ENCODE peak calls at places on chromosomes 12 and 14, in five cellular contexts. O is GM23248, V is tibial nerve, X is body of pancreas, Y is heart left ventricle. D is an unnamed sample.
A peak's percentile ranks its signal among the peaks of the same experiment; 100 is the strongest.

GRCh38 chr14:67396381-67396965 is 15.5 kb downstream of the PLEK2 start:
- DNase-seq in O (peak; percentile 25), V (no peak), X (no peak), Y (no peak), D (no peak)

GRCh38 chr14:91858536-91859275 is 8.6 kb downstream of the TC2N start:
- DNase-seq in O (peak; percentile 78), V (no peak), X (no peak), Y (no peak), D (no peak)

GRCh38 chr12:94074216-94074969 is 74.0 kb upstream of the PLXNC1 start:
- DNase-seq in O (peak; percentile 69), V (peak; percentile 32), X (no peak), Y (no peak), D (peak; percentile 74)

GRCh38 chr14:51554953-51555352 is 96.8 kb upstream of the FRMD6 start:
- DNase-seq in O (peak; percentile 73), V (no peak), X (no peak), Y (no peak), D (no peak)

GRCh38 chr14:39762576-39763401 is 330.6 kb upstream of the FBXO33 start:
- DNase-seq in O (no peak), V (no peak), X (no peak), Y (no peak), D (no peak)

GRCh38 chr14:26808407-26808806 is 210.6 kb upstream of the NOVA1 start:
- DNase-seq in O (peak; percentile 31), V (no peak), X (no peak), Y (no peak), D (no peak)

GRCh38 chr14:31787377-31787776 is 226.2 kb downstream of the NUBPL start:
- DNase-seq in O (peak; percentile 36), V (no peak), X (no peak), Y (no peak), D (no peak)

GRCh38 chr12:124625867-124626675 is 58.7 kb upstream of the NCOR2 start:
- DNase-seq in O (peak; percentile 94), V (peak; percentile 88), X (peak; percentile 28), Y (peak; percentile 93), D (peak; percentile 95)

GRCh38 chr14:36208690-36209278 is 32.3 kb upstream of the PTCSC3 start:
- DNase-seq in O (no peak), V (no peak), X (no peak), Y (no peak), D (no peak)

GRCh38 chr14:50741571-50741970 is 73.5 kb upstream of the SAV1 start:
- DNase-seq in O (peak; percentile 39), V (no peak), X (no peak), Y (no peak), D (no peak)

DNA sequence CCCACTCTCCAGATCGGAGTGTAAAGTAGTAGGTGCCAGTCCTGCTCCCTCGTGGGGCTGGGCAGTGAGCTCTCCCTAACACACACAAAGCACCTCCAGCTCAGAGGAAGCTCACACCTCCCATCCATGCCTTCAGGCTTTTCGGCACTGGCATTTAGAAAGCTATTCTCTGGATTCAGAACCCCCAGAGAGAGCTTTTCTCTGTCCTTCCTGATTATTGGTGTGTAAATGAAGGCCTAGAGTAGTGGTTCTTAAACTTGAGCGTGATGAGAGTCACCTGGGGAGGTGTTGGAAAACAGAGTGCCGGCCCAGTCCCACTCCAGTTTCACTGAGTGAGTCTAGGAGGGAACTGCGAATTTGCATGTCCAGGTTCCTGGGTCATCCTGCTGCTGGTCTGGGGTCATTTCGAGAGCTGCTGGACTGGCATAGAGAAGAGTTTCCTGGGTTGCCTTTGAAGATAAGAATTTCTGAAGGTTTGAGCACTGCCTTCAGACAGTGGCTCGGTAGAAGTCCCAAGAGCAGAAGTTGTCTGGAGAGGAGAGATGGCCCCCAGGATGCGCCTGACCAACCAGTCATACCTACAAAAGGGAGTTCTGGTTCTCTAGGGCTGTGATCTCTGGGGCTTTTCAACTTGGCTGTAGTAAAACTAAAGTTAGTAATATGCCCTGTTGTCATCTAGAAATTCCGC is 15.1 kb downstream of the CD9 start:
- DNase-seq in O (no peak), V (no peak), X (no peak), Y (peak; percentile 10), D (no peak)
- H3K4me1 ChIP-seq in O (peaks cover 60% of the 10 kb centered on the region), V (peaks cover 57% of the 10 kb centered on the region), X (peaks cover 19% of the 10 kb centered on the region), Y (peaks cover 82% of the 10 kb centered on the region), D (peaks cover 35% of the 10 kb centered on the region)

GRCh38 chr12:6201775-6202292 is 1.6 kb downstream of the CD9 start:
- DNase-seq in O (no peak), V (no peak), X (no peak), Y (no peak), D (no peak)
- H3K4me1 ChIP-seq in O (peaks cover 7% of the 10 kb centered on the region), V (peaks cover 24% of the 10 kb centered on the region), X (peaks cover 38% of the 10 kb centered on the region), Y (peaks cover 67% of the 10 kb centered on the region), D (peaks cover 15% of the 10 kb centered on the region)

DNA sequence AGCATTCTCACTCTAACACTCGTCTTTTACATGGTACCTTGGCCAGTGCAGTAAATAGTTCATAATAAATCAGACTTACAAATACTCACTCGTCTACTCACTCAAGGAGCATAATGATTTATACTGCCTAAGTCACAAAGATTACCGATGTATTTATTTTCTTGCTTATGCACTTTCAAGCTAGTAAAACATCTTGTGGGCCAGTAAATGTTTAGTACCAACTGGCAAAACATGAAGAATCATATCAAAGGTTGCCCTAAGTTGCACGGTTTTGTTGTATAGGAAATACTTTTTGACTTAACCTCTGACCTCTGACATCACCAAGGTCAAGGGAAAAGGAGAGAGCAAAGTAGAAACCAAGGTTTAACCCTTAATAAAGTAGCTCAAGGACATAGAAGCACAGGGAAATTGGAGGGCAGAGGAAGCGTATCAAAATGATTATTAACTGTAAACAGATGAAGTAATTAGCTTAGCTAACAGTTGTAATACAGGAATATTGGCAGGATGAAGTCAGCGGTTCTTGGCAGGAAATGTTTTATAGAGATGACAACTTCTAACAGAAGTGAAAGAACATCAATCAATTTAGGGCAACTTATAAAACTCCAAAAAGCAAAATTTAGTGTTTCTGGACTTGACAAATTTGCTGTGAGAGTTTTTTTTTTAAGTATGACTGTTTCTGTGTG is 131.9 kb downstream of the HMGA2 start:
- DNase-seq in O (peak; percentile 38), V (no peak), X (no peak), Y (no peak), D (no peak)
- H3K4me1 ChIP-seq in O (peaks cover 68% of the 10 kb centered on the region), V (no peaks in the 10 kb centered on the region), X (no peaks in the 10 kb centered on the region), Y (no peaks in the 10 kb centered on the region), D (peaks cover 3% of the 10 kb centered on the region)

GRCh38 chr12:31003861-31004640 is 69.6 kb upstream of the DDX11 start:
- DNase-seq in O (no peak), V (no peak), X (no peak), Y (peak; percentile 21), D (peak; percentile 30)
- H3K4me1 ChIP-seq in O (peaks cover 16% of the 10 kb centered on the region), V (no peaks in the 10 kb centered on the region), X (no peaks in the 10 kb centered on the region), Y (no peaks in the 10 kb centered on the region), D (no peaks in the 10 kb centered on the region)

GRCh38 chr14:68910540-68910939 is 68.6 kb downstream of the ACTN1 start:
- DNase-seq in O (no peak), V (no peak), X (no peak), Y (no peak), D (peak; percentile 11)
- H3K4me1 ChIP-seq in O (peaks cover 7% of the 10 kb centered on the region), V (no peaks in the 10 kb centered on the region), X (no peaks in the 10 kb centered on the region), Y (peaks cover 23% of the 10 kb centered on the region), D (no peaks in the 10 kb centered on the region)

GRCh38 chr12:104707179-104707578 is 250.4 kb downstream of the CHST11 start:
- DNase-seq in O (peak; percentile 44), V (no peak), X (no peak), Y (no peak), D (no peak)

GRCh38 chr12:104710940-104711725 is 247.0 kb downstream of the SLC41A2 start:
- DNase-seq in O (peak; percentile 95), V (peak; percentile 34), X (no peak), Y (no peak), D (no peak)

GRCh38 chr12:104709692-104710435 is 248.2 kb downstream of the SLC41A2 start:
- DNase-seq in O (peak; percentile 54), V (no peak), X (no peak), Y (no peak), D (no peak)

GRCh38 chr12:104707794-104708558 is 250.1 kb downstream of the SLC41A2 start:
- DNase-seq in O (no peak), V (no peak), X (no peak), Y (no peak), D (no peak)

DNA sequence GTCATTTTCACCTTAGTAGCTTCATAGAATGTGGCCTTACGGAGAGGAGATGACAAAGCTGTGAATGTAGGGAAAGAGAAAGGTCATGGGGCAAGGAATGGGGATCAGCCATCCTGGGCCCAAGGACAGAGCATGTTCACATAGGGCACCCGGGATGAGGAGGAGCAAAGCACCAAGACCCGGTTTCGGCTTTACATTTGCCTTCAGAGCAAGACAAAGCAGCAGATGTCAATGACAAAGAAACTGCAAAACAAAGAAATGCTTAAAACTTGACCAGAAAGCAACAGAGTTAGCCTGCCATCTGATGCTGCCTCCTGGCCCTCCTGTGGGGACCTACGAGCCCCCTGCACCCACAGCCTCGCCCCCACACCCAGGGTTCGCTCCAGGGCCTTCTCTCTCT is 249.2 kb downstream of the SLC41A2 start:
- DNase-seq in O (no peak), V (no peak), X (no peak), Y (no peak), D (no peak)
- H3K4me1 ChIP-seq in O (peaks cover 35% of the 10 kb centered on the region), V (peaks cover 17% of the 10 kb centered on the region), X (peaks cover 4% of the 10 kb centered on the region), Y (peaks cover 13% of the 10 kb centered on the region), D (no peaks in the 10 kb centered on the region)

GRCh38 chr14:105064721-105065143 is 498 bp downstream of the GPR132 start:
- DNase-seq in O (peak; percentile 35), V (no peak), X (no peak), Y (no peak), D (peak; percentile 80)

GRCh38 chr14:105062048-105062433 is 3.2 kb downstream of the GPR132 start:
- DNase-seq in O (no peak), V (no peak), X (no peak), Y (no peak), D (peak; percentile 74)

GRCh38 chr14:105065280-105066228 is at the start of gene GPR132:
- DNase-seq in O (no peak), V (no peak), X (no peak), Y (peak; percentile 77), D (peak; percentile 84)

GRCh38 chr14:105063041-105063440 is 2.2 kb downstream of the GPR132 start:
- DNase-seq in O (no peak), V (no peak), X (no peak), Y (no peak), D (peak; percentile 46)

DNA sequence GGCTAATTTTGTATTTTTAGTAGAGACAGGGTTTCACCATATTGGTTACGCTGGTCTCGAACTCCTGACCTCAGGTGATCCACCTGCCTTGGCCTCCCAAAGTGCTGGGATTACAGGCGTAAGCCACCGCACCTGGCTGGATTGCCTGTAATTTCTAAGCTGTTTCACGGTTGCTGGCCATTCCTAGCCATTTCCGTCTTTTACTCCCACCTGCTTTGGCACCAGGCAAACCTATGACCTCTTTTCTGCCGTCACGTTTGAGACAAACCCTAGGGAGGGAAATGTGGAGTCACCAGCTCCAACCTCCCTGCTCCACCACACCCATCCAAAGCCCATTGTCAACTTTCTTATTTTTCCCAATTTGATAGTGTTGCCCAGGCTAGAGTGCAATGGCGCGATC is 1.2 kb downstream of the GPR132 start:
- DNase-seq in O (no peak), V (no peak), X (no peak), Y (no peak), D (no peak)
- H3K4me1 ChIP-seq in O (no peaks in the 10 kb centered on the region), V (peaks cover 37% of the 10 kb centered on the region), X (peaks cover 11% of the 10 kb centered on the region), Y (peaks cover 37% of the 10 kb centered on the region), D (peaks cover 13% of the 10 kb centered on the region)

DNA sequence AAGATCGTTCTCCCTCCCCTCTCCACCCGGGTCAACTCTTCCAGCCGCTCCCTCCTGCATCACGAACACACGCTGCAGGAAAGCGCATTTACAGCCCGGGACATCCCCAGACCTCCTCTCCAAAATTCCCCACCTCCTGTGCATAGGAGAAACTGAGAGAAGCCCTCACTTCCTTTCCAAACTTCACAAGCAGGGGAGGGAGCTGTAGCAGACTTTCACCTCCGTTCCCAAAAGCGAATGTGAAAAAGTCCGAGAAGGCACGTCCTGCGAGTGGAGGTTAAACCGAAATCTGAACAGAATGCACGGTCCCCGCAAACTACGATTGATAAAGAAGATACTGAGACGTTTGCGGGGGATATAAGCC is 467 bp downstream of the BCAT1 start:
- DNase-seq in O (peak; percentile 58), V (no peak), X (no peak), Y (no peak), D (no peak)
- H3K4me1 ChIP-seq in O (peaks cover 27% of the 10 kb centered on the region), V (no peaks in the 10 kb centered on the region), X (peaks cover 26% of the 10 kb centered on the region), Y (peaks cover 8% of the 10 kb centered on the region), D (no peaks in the 10 kb centered on the region)

D was measured in kidney.